ENCODE peak calls at places on chromosome 16, in four cellular contexts. J is IMR-90, Q is H1, M is mesendoderm. H is an unnamed sample.

GRCh38 chr16:81624718-81625543 is 154.2 kb upstream of the PLCG2 start:
- DNase-seq in J (no peak), Q (no peak), M (no peak), H (no peak)

GRCh38 chr16:89909777-89910716 is 8.6 kb upstream of the MC1R start:
- DNase-seq in J (peak; percentile 64), Q (peak; percentile 93), M (peak; percentile 81), H (peak; percentile 88)

GRCh38 chr16:64751906-64752305 is 370.0 kb downstream of the CDH11 start:
- DNase-seq in J (peak; percentile 90), Q (no peak), M (peak; percentile 11), H (no peak)

GRCh38 chr16:87693827-87694226 is 72.0 kb downstream of the KLHDC4 start:
- DNase-seq in J (no peak), Q (no peak), M (no peak), H (no peak)

GRCh38 chr16:2969545-2970521 is 685 bp downstream of the PAQR4 start:
- DNase-seq in J (peak; percentile 49), Q (peak; percentile 90), M (peak; percentile 90), H (peak; percentile 83)

GRCh38 chr16:29757950-29758466 is 12.2 kb upstream of the C16orf54 start:
- DNase-seq in J (peak; percentile 77), Q (no peak), M (peak; percentile 48), H (no peak)

GRCh38 chr16:2987286-2987685 is 7.0 kb upstream of the PKMYT1 start:
- DNase-seq in J (no peak), Q (no peak), M (no peak), H (no peak)

GRCh38 chr16:16150117-16150877 is 73.0 kb downstream of the ABCC6 start:
- DNase-seq in J (peak; percentile 76), Q (no peak), M (no peak), H (no peak)

GRCh38 chr16:592518-593306 is 2.8 kb downstream of the RAB40C start:
- DNase-seq in J (no peak), Q (no peak), M (no peak), H (no peak)

GRCh38 chr16:82936941-82937551 is 310.3 kb downstream of the CDH13 start:
- DNase-seq in J (peak; percentile 87), Q (no peak), M (peak; percentile 22), H (no peak)

GRCh38 chr16:87806608-87807546 is 41.1 kb upstream of the KLHDC4 start:
- DNase-seq in J (peak; percentile 92), Q (peak; percentile 61), M (peak; percentile 92), H (peak; percentile 49)

DNA sequence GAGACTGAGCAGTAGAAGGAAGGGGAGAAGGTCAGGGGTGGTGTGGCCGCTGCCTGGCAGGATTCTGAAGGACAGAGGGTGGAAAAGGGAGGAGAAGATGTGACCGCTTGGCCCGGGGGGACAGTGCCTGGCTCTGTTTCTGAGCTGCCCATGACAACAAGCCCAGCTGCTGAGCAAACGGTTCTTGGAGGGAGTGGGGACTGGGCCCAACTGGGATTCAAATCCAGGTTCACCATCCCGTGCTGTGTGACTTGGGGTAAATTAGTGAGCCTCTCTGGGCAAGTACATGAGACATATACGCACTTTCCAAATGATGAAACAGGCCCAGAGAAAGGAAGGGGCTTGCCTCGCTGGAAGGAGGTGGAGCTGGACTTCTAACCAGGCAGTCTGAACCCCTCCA is 23.3 kb downstream of the SEC14L5 start:
- DNase-seq in J (no peak), Q (no peak), M (no peak), H (no peak)
- H3K56ac ChIP-seq in J (no peak overlapping the region), Q (no peak overlapping the region), M (no peak overlapping the region), H (no peak overlapping the region)

GRCh38 chr16:70250748-70251650 is 741 bp downstream of the EXOSC6 start:
- DNase-seq in J (peak; percentile 35), Q (peak; percentile 71), M (peak; percentile 61), H (peak; percentile 51)

GRCh38 chr16:70251651-70252354 is at the start of gene EXOSC6:
- DNase-seq in J (peak; percentile 88), Q (peak; percentile 94), M (peak; percentile 97), H (peak; percentile 96)

GRCh38 chr16:70254095-70254964 is 2.6 kb upstream of the EXOSC6 start:
- DNase-seq in J (peak; percentile 11), Q (no peak), M (no peak), H (no peak)

GRCh38 chr16:70253291-70254094 is 1.8 kb upstream of the EXOSC6 start:
- DNase-seq in J (peak; percentile 36), Q (peak; percentile 81), M (peak; percentile 76), H (peak; percentile 71)

GRCh38 chr16:70252355-70252988 is 732 bp upstream of the EXOSC6 start:
- DNase-seq in J (peak; percentile 11), Q (peak; percentile 79), M (peak; percentile 60), H (peak; percentile 81)
- H4K8ac ChIP-seq in J (no peak overlapping the region), Q (no peak overlapping the region), M (no peak overlapping the region), H (no peak overlapping the region)

GRCh38 chr16:68264128-68265077 is at the start of gene SLC7A6:
- DNase-seq in J (peak; percentile 69), Q (peak; percentile 86), M (peak; percentile 78), H (peak; percentile 69)
- H2BK15ac ChIP-seq in J (peak within 1 kb of the TSS; percentile 33), Q (peak within 1 kb of the TSS; percentile 95), M (no peak within 1 kb of the TSS), H (no peak within 1 kb of the TSS)

GRCh38 chr16:28184625-28185024 is 27.1 kb downstream of the XPO6 start:
- DNase-seq in J (no peak), Q (no peak), M (no peak), H (no peak)
- H3K56ac ChIP-seq in J (no peak overlapping the region), Q (no peak overlapping the region), M (no peak overlapping the region), H (no peak overlapping the region)

GRCh38 chr16:78556421-78556820 is 457.0 kb downstream of the WWOX start:
- DNase-seq in J (no peak), Q (no peak), M (no peak), H (no peak)
- H4K8ac ChIP-seq in J (no peak overlapping the region), Q (no peak overlapping the region), M (no peak overlapping the region), H (no peak overlapping the region)

DNA sequence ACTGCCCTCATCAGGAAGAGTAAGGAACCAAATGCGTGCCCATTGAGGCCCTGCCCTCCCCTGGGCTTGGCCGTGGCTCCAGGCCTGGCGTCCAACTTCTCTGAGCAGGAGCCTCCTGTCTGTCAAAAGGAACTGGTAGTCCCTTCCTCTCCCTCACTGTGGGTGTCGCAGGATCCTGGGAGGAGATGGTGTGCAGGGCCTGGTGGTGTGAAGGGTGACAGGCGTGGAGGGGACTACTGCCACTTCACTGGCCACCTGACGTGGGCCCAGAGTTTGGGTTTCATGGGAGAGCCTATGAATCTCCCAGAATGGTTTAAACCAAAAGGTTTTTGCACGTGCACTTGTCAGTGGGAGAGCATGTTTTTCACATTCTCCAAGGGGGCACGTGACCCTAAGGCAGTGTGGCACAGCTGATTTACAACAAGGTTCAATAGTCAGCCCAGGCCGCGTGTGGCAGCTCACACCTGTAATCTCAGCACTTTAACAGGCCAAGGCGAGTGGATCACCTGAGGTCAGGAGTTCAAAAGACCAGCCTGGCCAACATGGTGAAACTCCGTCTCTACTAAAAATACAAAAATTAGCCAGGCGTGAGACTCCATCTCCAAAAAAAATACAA is 12.5 kb downstream of the ARL2BP start:
- DNase-seq in J (no peak), Q (no peak), M (no peak), H (no peak)
- H2BK15ac ChIP-seq in J (no peak overlapping the region), Q (no peak overlapping the region), M (no peak overlapping the region), H (no peak overlapping the region)